ENCODE peak calls at places on chromosome 14, in four cellular contexts. M is astrocyte, A is DND-41, N is mammary epithelial cell. Q is an unnamed sample.

GRCh38 chr14:67618617-67619063 is 1.1 kb upstream of the ARG2 start:
- DNase-seq in M (peak; percentile 63), A (peak; percentile 16), N (peak; percentile 62), Q (peak; percentile 83)

GRCh38 chr14:22982013-22982476 is 306 bp downstream of the AJUBA start:
- DNase-seq in M (no peak), A (no peak), N (peak; percentile 27), Q (no peak)

GRCh38 chr14:38121280-38121679 is 86.4 kb upstream of the SSTR1 start:
- DNase-seq in M (no peak), A (no peak), N (no peak), Q (no peak)

GRCh38 chr14:28756896-28757570 is 9.6 kb upstream of the FOXG1 start:
- DNase-seq in M (peak; percentile 45), A (no peak), N (peak; percentile 37), Q (no peak)

GRCh38 chr14:31043379-31043778 is 17.2 kb upstream of the STRN3 start:
- DNase-seq in M (no peak), A (no peak), N (no peak), Q (no peak)

GRCh38 chr14:99326041-99326710 is 54.2 kb upstream of the BCL11B start:
- DNase-seq in M (no peak), A (no peak), N (no peak), Q (no peak)

GRCh38 chr14:23620177-23620702 is 15.9 kb upstream of the DHRS2 start:
- DNase-seq in M (no peak), A (no peak), N (no peak), Q (no peak)

GRCh38 chr14:103718572-103718971 is 3.0 kb downstream of the ZFYVE21 start:
- DNase-seq in M (peak; percentile 84), A (no peak), N (no peak), Q (no peak)

GRCh38 chr14:68377459-68377858 is 415.4 kb downstream of the ZFP36L1 start:
- DNase-seq in M (peak; percentile 70), A (no peak), N (peak; percentile 73), Q (no peak)

GRCh38 chr14:93950948-93951668 is 24.0 kb downstream of the FAM181A start:
- DNase-seq in M (no peak), A (no peak), N (no peak), Q (no peak)
- H3K36me3 ChIP-seq in M (no peaks in the 10 kb centered on the region), A (no peaks in the 10 kb centered on the region), N (no peaks in the 10 kb centered on the region), Q (no peaks in the 10 kb centered on the region)

DNA sequence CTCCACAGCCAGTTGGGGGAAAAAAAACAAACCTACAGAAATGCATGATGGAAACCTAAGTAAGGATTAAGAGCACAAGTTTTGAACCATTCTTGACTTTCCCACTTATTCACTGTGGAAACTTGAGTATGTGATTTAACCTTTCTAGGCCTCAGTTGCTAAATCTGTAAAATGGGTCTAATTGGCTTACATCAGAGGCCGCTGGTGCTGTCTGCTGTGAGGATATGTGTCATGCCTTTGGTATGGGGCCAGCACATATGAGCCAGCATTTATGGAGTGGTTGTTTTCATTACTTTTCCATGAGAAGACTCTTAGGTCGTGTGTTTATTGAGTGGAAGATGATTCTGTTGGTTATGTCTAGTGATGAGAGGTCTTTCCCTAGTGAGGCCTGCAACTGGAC is 102.4 kb downstream of the ESR2 start:
- DNase-seq in M (peak; percentile 73), A (no peak), N (peak; percentile 71), Q (no peak)
- H3K4me1 ChIP-seq in M (peaks cover 4% of the 10 kb centered on the region), A (no peaks in the 10 kb centered on the region), N (peaks cover 5% of the 10 kb centered on the region), Q (peaks cover 7% of the 10 kb centered on the region)

DNA sequence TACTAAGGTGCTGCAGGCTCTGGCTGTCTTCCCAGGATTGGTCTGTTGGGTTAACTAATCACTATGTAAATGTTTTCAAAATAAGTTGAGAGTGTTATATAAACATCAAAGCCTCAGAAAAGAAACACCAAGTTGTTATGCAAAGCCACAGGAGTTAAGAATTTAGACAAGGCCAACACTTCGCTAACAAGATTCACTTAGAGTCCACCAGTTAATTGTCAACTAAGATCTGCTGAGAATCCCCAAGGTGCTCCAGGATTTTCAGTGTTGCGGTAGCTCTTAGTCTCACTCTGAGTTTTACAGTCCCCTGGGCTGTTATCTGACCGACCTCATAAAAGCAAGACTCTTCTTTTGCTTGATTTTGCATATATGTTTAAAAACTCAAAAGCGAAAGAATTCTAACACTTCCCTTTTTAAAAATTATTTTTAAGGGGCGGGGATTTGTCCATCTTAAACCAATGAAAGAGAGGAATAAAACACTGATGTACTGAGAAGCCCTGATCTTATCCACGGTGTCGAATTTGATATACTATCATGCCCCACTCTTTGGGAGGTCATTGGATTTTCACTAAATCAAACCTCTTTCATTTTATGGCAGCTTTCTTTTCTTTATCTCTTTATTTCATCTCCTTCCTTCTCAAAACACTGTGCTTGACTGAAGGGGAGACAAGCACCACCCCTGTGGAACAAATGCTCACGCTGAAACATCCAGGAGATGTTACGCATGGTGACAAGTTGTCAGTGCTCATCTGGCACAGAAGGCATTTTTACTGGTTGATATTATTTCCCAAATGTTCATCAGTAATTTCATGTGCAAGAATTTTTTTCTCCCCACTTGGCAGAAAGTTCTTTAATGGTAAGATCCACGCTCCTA is 7.0 kb downstream of the NIN start:
- DNase-seq in M (no peak), A (no peak), N (no peak), Q (no peak)
- H3K4me3 ChIP-seq in M (no peak overlapping the region), A (no peak overlapping the region), N (no peak overlapping the region), Q (peak overlapping the region; percentile 48)

DNA sequence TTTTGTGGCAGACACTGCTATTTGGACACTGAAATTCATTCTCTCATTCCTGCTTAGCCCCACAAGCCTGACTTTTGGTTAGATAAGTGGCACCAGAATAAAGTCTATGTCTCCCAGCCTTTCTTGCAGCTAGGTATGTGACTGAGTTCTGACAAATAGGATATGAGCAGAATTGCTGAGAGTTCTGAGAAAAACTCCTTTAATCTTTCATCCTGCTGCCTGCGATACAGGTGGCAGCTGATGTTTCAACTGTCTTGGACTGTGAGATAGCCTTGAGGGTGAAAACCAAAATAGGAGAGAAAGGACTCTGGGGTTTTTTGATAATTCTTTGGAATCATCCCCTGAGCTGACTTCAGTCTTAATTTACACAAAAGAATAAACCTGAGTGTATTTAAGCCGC is 55.8 kb downstream of the MBIP start:
- DNase-seq in M (no peak), A (no peak), N (no peak), Q (no peak)
- H3K36me3 ChIP-seq in M (no peaks in the 10 kb centered on the region), A (no peaks in the 10 kb centered on the region), N (no peaks in the 10 kb centered on the region), Q (no peaks in the 10 kb centered on the region)

DNA sequence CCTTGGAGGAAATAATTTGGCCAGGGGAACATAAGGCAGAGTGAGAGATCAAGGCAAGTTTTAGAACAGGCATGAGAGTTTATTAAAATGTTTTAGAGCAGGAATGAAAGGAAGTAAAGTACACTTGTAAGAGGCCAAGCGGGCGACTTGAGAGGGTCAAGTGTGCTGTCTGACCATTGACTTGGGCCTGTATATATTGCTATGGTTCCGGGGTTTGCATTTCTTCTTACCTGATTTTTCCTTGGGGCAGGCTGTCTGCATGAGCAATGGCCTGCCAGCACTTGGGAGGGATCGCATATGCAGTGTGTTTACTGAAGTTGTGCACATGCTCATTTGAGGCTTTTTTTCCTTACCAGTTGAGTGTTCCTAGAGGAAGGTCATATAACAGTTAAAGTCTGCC is 214.8 kb downstream of the FUT8 start:
- DNase-seq in M (no peak), A (no peak), N (no peak), Q (no peak)
- H3K4me1 ChIP-seq in M (no peaks in the 10 kb centered on the region), A (no peaks in the 10 kb centered on the region), N (no peaks in the 10 kb centered on the region), Q (no peaks in the 10 kb centered on the region)

DNA sequence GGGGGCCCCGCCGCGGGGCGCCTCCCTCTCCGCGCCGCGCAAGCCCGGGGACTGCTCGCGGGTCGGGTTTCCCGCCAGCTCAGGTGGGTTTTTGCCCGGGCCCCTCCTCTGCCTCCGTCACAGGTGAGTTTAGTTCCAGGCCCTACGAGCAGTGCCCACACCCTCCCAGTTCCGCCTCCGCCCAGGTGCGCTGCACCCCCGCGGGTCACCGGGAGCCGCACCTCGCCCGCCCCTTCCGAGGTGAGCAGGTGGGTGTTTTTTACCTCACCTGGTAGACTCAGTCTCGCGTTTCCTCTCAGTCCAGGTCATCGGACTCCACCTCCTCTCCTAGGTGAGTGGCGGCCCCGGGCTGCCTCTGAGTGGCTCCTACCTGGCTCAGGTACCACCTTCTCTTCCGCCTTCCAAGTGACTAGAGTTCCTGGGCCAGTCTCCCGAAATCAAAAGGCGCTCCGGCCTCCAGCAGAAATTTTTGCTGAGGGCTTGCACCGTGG is at the start of gene TMEM30B:
- DNase-seq in M (no peak), A (no peak), N (peak; percentile 87), Q (peak; percentile 61)
- H3K4me3 ChIP-seq in M (peak within 1 kb of the TSS; percentile 64), A (no peak within 1 kb of the TSS), N (peak within 1 kb of the TSS; percentile 59), Q (peak within 1 kb of the TSS; percentile 87)

GRCh38 chr14:52868911-52869611 is 77.7 kb upstream of the GNPNAT1 start:
- DNase-seq in M (no peak), A (no peak), N (no peak), Q (no peak)

GRCh38 chr14:52860910-52861309 is 69.5 kb upstream of the GNPNAT1 start:
- DNase-seq in M (no peak), A (no peak), N (no peak), Q (no peak)

GRCh38 chr14:52862652-52863338 is 71.4 kb upstream of the GNPNAT1 start:
- DNase-seq in M (peak; percentile 79), A (no peak), N (peak; percentile 35), Q (no peak)

GRCh38 chr14:52860209-52860608 is 68.8 kb upstream of the GNPNAT1 start:
- DNase-seq in M (no peak), A (no peak), N (no peak), Q (no peak)

GRCh38 chr14:52863339-52863700 is 71.9 kb upstream of the GNPNAT1 start:
- DNase-seq in M (no peak), A (no peak), N (no peak), Q (no peak)
- H3K36me3 ChIP-seq in M (peaks cover 63% of the 10 kb centered on the region), A (peaks cover 61% of the 10 kb centered on the region), N (peaks cover 15% of the 10 kb centered on the region), Q (no peaks in the 10 kb centered on the region)

DNA sequence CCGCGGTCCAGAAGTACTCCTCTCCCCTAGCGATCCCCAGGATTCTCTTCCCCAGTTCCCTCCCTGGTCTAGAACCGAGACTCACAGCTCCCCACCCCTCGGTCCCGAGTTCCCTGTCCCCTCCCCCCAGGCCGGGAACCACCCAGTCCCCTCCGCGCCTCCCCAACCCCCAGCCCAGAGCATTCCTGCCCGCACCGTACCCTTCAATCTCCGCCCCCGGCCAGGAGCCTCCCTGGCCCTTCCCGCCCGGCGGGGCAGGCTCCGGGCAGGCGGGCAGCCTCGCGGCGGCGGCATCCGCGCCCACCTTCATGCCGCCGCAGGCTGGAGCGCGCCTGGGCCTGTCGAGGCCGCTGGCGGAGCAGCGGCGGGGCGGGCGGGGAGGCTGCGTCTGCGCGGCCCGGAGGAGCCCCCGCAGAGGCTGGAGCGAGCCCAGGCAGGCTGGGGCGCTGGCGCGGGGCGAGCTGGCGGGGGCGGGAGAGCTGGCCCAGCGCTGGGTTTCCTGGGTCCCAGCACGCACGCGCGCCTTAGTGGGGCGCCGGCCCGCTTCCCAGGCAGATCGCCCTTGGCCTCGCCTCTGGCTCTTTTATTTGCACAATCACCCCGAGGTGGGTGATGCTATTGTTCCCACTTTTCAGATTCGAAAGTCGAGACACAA is 22.2 kb upstream of the GPR132 start:
- DNase-seq in M (peak; percentile 63), A (no peak), N (peak; percentile 88), Q (no peak)
- H3K4me1 ChIP-seq in M (peaks cover 34% of the 10 kb centered on the region), A (no peaks in the 10 kb centered on the region), N (peaks cover 50% of the 10 kb centered on the region), Q (peaks cover 7% of the 10 kb centered on the region)

GRCh38 chr14:92651793-92652382 is 96.5 kb downstream of the LGMN start:
- DNase-seq in M (no peak), A (no peak), N (no peak), Q (no peak)
- H3K4me3 ChIP-seq in M (no peak overlapping the region), A (no peak overlapping the region), N (no peak overlapping the region), Q (peak overlapping the region; percentile 82)

GRCh38 chr14:75155159-75155558 is 21.3 kb downstream of the TMED10 start:
- DNase-seq in M (no peak), A (no peak), N (no peak), Q (no peak)

GRCh38 chr14:75153295-75153694 is 23.1 kb downstream of the TMED10 start:
- DNase-seq in M (no peak), A (no peak), N (no peak), Q (no peak)

GRCh38 chr14:75147423-75148071 is 20.7 kb upstream of the NEK9 start:
- DNase-seq in M (peak; percentile 91), A (peak; percentile 22), N (peak; percentile 95), Q (no peak)

GRCh38 chr14:75144944-75145343 is 18.1 kb upstream of the NEK9 start:
- DNase-seq in M (no peak), A (no peak), N (no peak), Q (peak; percentile 22)

GRCh38 chr14:75150150-75150549 is 23.3 kb upstream of the NEK9 start:
- DNase-seq in M (no peak), A (no peak), N (no peak), Q (no peak)
- H3K36me3 ChIP-seq in M (peaks cover 16% of the 10 kb centered on the region), A (peaks cover 64% of the 10 kb centered on the region), N (peaks cover 16% of the 10 kb centered on the region), Q (peaks cover 7% of the 10 kb centered on the region)